ENCODE peak calls at places on chromosome 17, in eight cellular contexts. K is NCI-H774; X is skeletal muscle cell; U is SHP77; R is fibroblast of the aortic adventitia; T is SK-N-SH; O is stimulated activated naive CD8-positive, alpha-beta T cell treated with anti-CD3 and anti-CD28 coated beads, Interleukin-15, Interleukin-2, amounts not matched to agents 100 U/mL and 50 U/mL, for 24 hours; J is adipocyte. D is an unnamed sample.

GRCh38 chr17:48215583-48216139 is 108.1 kb downstream of the SNX11 start:
- DNase-seq in K (peak), X (no peak), U (peak), R (peak), T (peak), O (no peak), J (no peak), D (peak)

GRCh38 chr17:45366691-45367090 is 49.9 kb upstream of the MAP3K14 start:
- DNase-seq in K (no peak), X (no peak), U (no peak), R (no peak), T (peak), O (no peak), J (no peak), D (no peak)

GRCh38 chr17:80792373-80792781 is 199.3 kb upstream of the CHMP6 start:
- DNase-seq in K (no peak), X (no peak), U (no peak), R (no peak), T (no peak), O (no peak), J (peak), D (no peak)

GRCh38 chr17:181213-182163 is at the start of gene DOC2B:
- DNase-seq in K (peak), X (no peak), U (no peak), R (peak), T (peak), O (peak), J (peak), D (no peak)

GRCh38 chr17:66416207-66416940 is 114.0 kb downstream of the PRKCA start:
- DNase-seq in K (no peak), X (no peak), U (no peak), R (no peak), T (no peak), O (no peak), J (no peak), D (no peak)

GRCh38 chr17:20733923-20734322 is 154.4 kb downstream of the CDRT15L2 start:
- DNase-seq in K (no peak), X (no peak), U (no peak), R (no peak), T (no peak), O (no peak), J (no peak), D (no peak)

GRCh38 chr17:5413682-5414081 is 5.8 kb downstream of the NUP88 start:
- DNase-seq in K (no peak), X (peak), U (no peak), R (peak), T (no peak), O (no peak), J (peak), D (no peak)

GRCh38 chr17:78737332-78737731 is 44.7 kb downstream of the CYTH1 start:
- DNase-seq in K (peak), X (no peak), U (no peak), R (peak), T (peak), O (no peak), J (peak), D (no peak)